ENCODE peak calls at places on chromosomes 2 and 18, in ten cellular contexts. One of them, this sample, is unnamed.

GRCh38 chr2:24818721-24819167 is 25.5 kb downstream of the CENPO start:
- DNase-seq in NAMALWA: no peak
- DNase-seq in stimulated activated CD4-positive, alpha-beta T cell treated with anti-CD3 and anti-CD28 coated beads, TNF-alpha, amount 100 ng/mL, for 24 hours: no peak
- DNase-seq in LNCaP clone FGC: no peak
- DNase-seq in adrenal gland: peak; percentile 74
- DNase-seq in stomach: no peak
- DNase-seq in GM12865: no peak
- DNase-seq in pancreas: no peak
- DNase-seq in cardiac fibroblast: peak; percentile 42
- DNase-seq in AG04450: no peak
- DNase-seq in this sample: no peak

GRCh38 chr2:218272531-218273212 is 2.4 kb downstream of the PNKD start:
- DNase-seq in stomach: peak; percentile 90
- DNase-seq in adrenal gland: peak; percentile 93
- DNase-seq in AG04450: no peak
- DNase-seq in LNCaP clone FGC: peak; percentile 83
- DNase-seq in GM12865: peak; percentile 90
- DNase-seq in NAMALWA: peak; percentile 92
- DNase-seq in stimulated activated CD4-positive, alpha-beta T cell treated with anti-CD3 and anti-CD28 coated beads, TNF-alpha, amount 100 ng/mL, for 24 hours: peak; percentile 62
- DNase-seq in pancreas: peak; percentile 92
- DNase-seq in cardiac fibroblast: peak; percentile 96
- DNase-seq in this sample: peak; percentile 68

GRCh38 chr2:45643543-45644542 is 7.6 kb upstream of the PRKCE start:
- DNase-seq in LNCaP clone FGC: no peak
- DNase-seq in NAMALWA: peak; percentile 79
- DNase-seq in stimulated activated CD4-positive, alpha-beta T cell treated with anti-CD3 and anti-CD28 coated beads, TNF-alpha, amount 100 ng/mL, for 24 hours: no peak
- DNase-seq in stomach: peak; percentile 79
- DNase-seq in GM12865: peak; percentile 66
- DNase-seq in AG04450: no peak
- DNase-seq in cardiac fibroblast: peak; percentile 63
- DNase-seq in pancreas: peak; percentile 88
- DNase-seq in adrenal gland: peak; percentile 48
- DNase-seq in this sample: peak; percentile 78

GRCh38 chr2:48249631-48250473 is 280.1 kb upstream of the STON1 start:
- DNase-seq in AG04450: peak; percentile 52
- DNase-seq in LNCaP clone FGC: no peak
- DNase-seq in adrenal gland: no peak
- DNase-seq in GM12865: no peak
- DNase-seq in stimulated activated CD4-positive, alpha-beta T cell treated with anti-CD3 and anti-CD28 coated beads, TNF-alpha, amount 100 ng/mL, for 24 hours: no peak
- DNase-seq in pancreas: no peak
- DNase-seq in cardiac fibroblast: peak; percentile 71
- DNase-seq in stomach: no peak
- DNase-seq in NAMALWA: no peak
- DNase-seq in this sample: no peak

GRCh38 chr2:101983486-101983885 is 8.3 kb upstream of the IL1R2 start:
- DNase-seq in cardiac fibroblast: peak; percentile 46
- DNase-seq in stimulated activated CD4-positive, alpha-beta T cell treated with anti-CD3 and anti-CD28 coated beads, TNF-alpha, amount 100 ng/mL, for 24 hours: no peak
- DNase-seq in GM12865: no peak
- DNase-seq in stomach: no peak
- DNase-seq in AG04450: no peak
- DNase-seq in adrenal gland: no peak
- DNase-seq in pancreas: no peak
- DNase-seq in NAMALWA: no peak
- DNase-seq in LNCaP clone FGC: no peak
- DNase-seq in this sample: no peak

GRCh38 chr2:17805717-17806354 is 10.4 kb upstream of the MSGN1 start:
- DNase-seq in stomach: no peak
- DNase-seq in LNCaP clone FGC: no peak
- DNase-seq in AG04450: no peak
- DNase-seq in adrenal gland: no peak
- DNase-seq in stimulated activated CD4-positive, alpha-beta T cell treated with anti-CD3 and anti-CD28 coated beads, TNF-alpha, amount 100 ng/mL, for 24 hours: no peak
- DNase-seq in NAMALWA: peak; percentile 76
- DNase-seq in cardiac fibroblast: no peak
- DNase-seq in GM12865: no peak
- DNase-seq in pancreas: no peak
- DNase-seq in this sample: no peak

GRCh38 chr18:13386891-13387801 is 168.6 kb downstream of the LDLRAD4 start:
- DNase-seq in pancreas: no peak
- DNase-seq in LNCaP clone FGC: no peak
- DNase-seq in stomach: no peak
- DNase-seq in stimulated activated CD4-positive, alpha-beta T cell treated with anti-CD3 and anti-CD28 coated beads, TNF-alpha, amount 100 ng/mL, for 24 hours: no peak
- DNase-seq in cardiac fibroblast: no peak
- DNase-seq in adrenal gland: no peak
- DNase-seq in AG04450: no peak
- DNase-seq in NAMALWA: no peak
- DNase-seq in GM12865: no peak
- DNase-seq in this sample: no peak

GRCh38 chr2:85893428-85894258 is 4.9 kb upstream of the ST3GAL5 start:
- DNase-seq in stimulated activated CD4-positive, alpha-beta T cell treated with anti-CD3 and anti-CD28 coated beads, TNF-alpha, amount 100 ng/mL, for 24 hours: no peak
- DNase-seq in GM12865: no peak
- DNase-seq in NAMALWA: no peak
- DNase-seq in cardiac fibroblast: peak; percentile 59
- DNase-seq in AG04450: no peak
- DNase-seq in stomach: no peak
- DNase-seq in LNCaP clone FGC: no peak
- DNase-seq in adrenal gland: no peak
- DNase-seq in pancreas: no peak
- DNase-seq in this sample: no peak

GRCh38 chr2:240780023-240780831 is 39.8 kb downstream of the KIF1A start:
- DNase-seq in LNCaP clone FGC: no peak
- DNase-seq in stimulated activated CD4-positive, alpha-beta T cell treated with anti-CD3 and anti-CD28 coated beads, TNF-alpha, amount 100 ng/mL, for 24 hours: no peak
- DNase-seq in stomach: no peak
- DNase-seq in NAMALWA: peak; percentile 21
- DNase-seq in adrenal gland: no peak
- DNase-seq in GM12865: no peak
- DNase-seq in cardiac fibroblast: no peak
- DNase-seq in AG04450: no peak
- DNase-seq in pancreas: peak; percentile 53
- DNase-seq in this sample: no peak

GRCh38 chr18:30775629-30776028 is 266.9 kb downstream of the DSC3 start:
- DNase-seq in stomach: no peak
- DNase-seq in AG04450: no peak
- DNase-seq in adrenal gland: no peak
- DNase-seq in LNCaP clone FGC: no peak
- DNase-seq in NAMALWA: no peak
- DNase-seq in GM12865: no peak
- DNase-seq in pancreas: no peak
- DNase-seq in stimulated activated CD4-positive, alpha-beta T cell treated with anti-CD3 and anti-CD28 coated beads, TNF-alpha, amount 100 ng/mL, for 24 hours: no peak
- DNase-seq in cardiac fibroblast: no peak
- DNase-seq in this sample: no peak

GRCh38 chr2:96174251-96175144 is 29.3 kb upstream of the DUSP2 start:
- DNase-seq in GM12865: peak; percentile 85
- DNase-seq in LNCaP clone FGC: no peak
- DNase-seq in AG04450: peak; percentile 18
- DNase-seq in pancreas: peak; percentile 90
- DNase-seq in cardiac fibroblast: peak; percentile 69
- DNase-seq in stimulated activated CD4-positive, alpha-beta T cell treated with anti-CD3 and anti-CD28 coated beads, TNF-alpha, amount 100 ng/mL, for 24 hours: peak; percentile 77
- DNase-seq in stomach: peak; percentile 85
- DNase-seq in adrenal gland: peak; percentile 72
- DNase-seq in NAMALWA: peak; percentile 87
- DNase-seq in this sample: peak; percentile 54

GRCh38 chr2:9536504-9536903 is 19.1 kb downstream of the ADAM17 start:
- DNase-seq in stomach: no peak
- DNase-seq in cardiac fibroblast: no peak
- DNase-seq in adrenal gland: no peak
- DNase-seq in pancreas: no peak
- DNase-seq in AG04450: no peak
- DNase-seq in GM12865: no peak
- DNase-seq in LNCaP clone FGC: no peak
- DNase-seq in stimulated activated CD4-positive, alpha-beta T cell treated with anti-CD3 and anti-CD28 coated beads, TNF-alpha, amount 100 ng/mL, for 24 hours: no peak
- DNase-seq in NAMALWA: no peak
- DNase-seq in this sample: no peak

GRCh38 chr2:190553254-190553653 is 18.7 kb upstream of the NEMP2 start:
- DNase-seq in cardiac fibroblast: no peak
- DNase-seq in NAMALWA: no peak
- DNase-seq in AG04450: no peak
- DNase-seq in GM12865: no peak
- DNase-seq in LNCaP clone FGC: no peak
- DNase-seq in stomach: no peak
- DNase-seq in pancreas: no peak
- DNase-seq in stimulated activated CD4-positive, alpha-beta T cell treated with anti-CD3 and anti-CD28 coated beads, TNF-alpha, amount 100 ng/mL, for 24 hours: no peak
- DNase-seq in adrenal gland: no peak
- DNase-seq in this sample: no peak

GRCh38 chr2:201887851-201888451 is 81.6 kb downstream of the CDK15 start:
- DNase-seq in stomach: no peak
- DNase-seq in LNCaP clone FGC: no peak
- DNase-seq in stimulated activated CD4-positive, alpha-beta T cell treated with anti-CD3 and anti-CD28 coated beads, TNF-alpha, amount 100 ng/mL, for 24 hours: no peak
- DNase-seq in pancreas: no peak
- DNase-seq in cardiac fibroblast: no peak
- DNase-seq in GM12865: no peak
- DNase-seq in adrenal gland: no peak
- DNase-seq in NAMALWA: no peak
- DNase-seq in AG04450: no peak
- DNase-seq in this sample: no peak

GRCh38 chr2:46067501-46068292 is 229.5 kb upstream of the EPAS1 start:
- DNase-seq in NAMALWA: no peak
- DNase-seq in LNCaP clone FGC: no peak
- DNase-seq in cardiac fibroblast: peak; percentile 96
- DNase-seq in GM12865: no peak
- DNase-seq in AG04450: peak; percentile 93
- DNase-seq in adrenal gland: no peak
- DNase-seq in stimulated activated CD4-positive, alpha-beta T cell treated with anti-CD3 and anti-CD28 coated beads, TNF-alpha, amount 100 ng/mL, for 24 hours: no peak
- DNase-seq in stomach: no peak
- DNase-seq in pancreas: no peak
- DNase-seq in this sample: no peak

GRCh38 chr2:200772620-200773019 is 39.1 kb upstream of the BZW1 start:
- DNase-seq in stimulated activated CD4-positive, alpha-beta T cell treated with anti-CD3 and anti-CD28 coated beads, TNF-alpha, amount 100 ng/mL, for 24 hours: no peak
- DNase-seq in AG04450: no peak
- DNase-seq in pancreas: no peak
- DNase-seq in NAMALWA: no peak
- DNase-seq in stomach: no peak
- DNase-seq in adrenal gland: no peak
- DNase-seq in GM12865: peak; percentile 31
- DNase-seq in LNCaP clone FGC: no peak
- DNase-seq in cardiac fibroblast: no peak
- DNase-seq in this sample: no peak

GRCh38 chr18:50853863-50854271 is 25.1 kb upstream of the ME2 start:
- DNase-seq in adrenal gland: peak; percentile 57
- DNase-seq in cardiac fibroblast: peak; percentile 76
- DNase-seq in AG04450: no peak
- DNase-seq in GM12865: no peak
- DNase-seq in stomach: peak; percentile 29
- DNase-seq in pancreas: no peak
- DNase-seq in NAMALWA: no peak
- DNase-seq in LNCaP clone FGC: no peak
- DNase-seq in stimulated activated CD4-positive, alpha-beta T cell treated with anti-CD3 and anti-CD28 coated beads, TNF-alpha, amount 100 ng/mL, for 24 hours: no peak
- DNase-seq in this sample: no peak